ENCODE peak calls at places on chromosomes 4 and X, in six cellular contexts. Q, P, D, S, B and L are unnamed samples.

GRCh38 chr4:18075823-18076433 is 54.4 kb upstream of the LCORL start:
- DNase-seq in B (no peak), S (peak), D (peak), Q (no peak), P (no peak), L (no peak)

GRCh38 chr4:120070191-120070590 is 3.5 kb upstream of the MAD2L1 start:
- DNase-seq in Q (no peak), S (no peak), B (no peak), P (no peak), D (no peak), L (no peak)

GRCh38 chr4:125735107-125735506 is 420.4 kb downstream of the FAT4 start:
- DNase-seq in B (no peak), D (peak), S (peak), P (no peak), Q (no peak), L (peak)

GRCh38 chr4:84171871-84172270 is 327.2 kb downstream of the NKX6-1 start:
- DNase-seq in S (no peak), B (no peak), D (no peak), P (no peak), Q (no peak), L (no peak)

GRCh38 chr4:21290562-21290961 is 590.3 kb downstream of the PACRGL start:
- DNase-seq in Q (no peak), P (no peak), B (no peak), D (no peak), S (no peak), L (no peak)

GRCh38 chr4:1489639-1489995 is 83.4 kb upstream of the NKX1-1 start:
- DNase-seq in S (no peak), Q (no peak), D (no peak), P (no peak), B (peak), L (no peak)

GRCh38 chrX:46574941-46575381 is 1.4 kb downstream of the CHST7 start:
- DNase-seq in Q (peak), B (peak), D (peak), P (no peak), S (peak), L (no peak)

GRCh38 chrX:39251995-39252394 is 450.7 kb downstream of the MID1IP1 start:
- DNase-seq in B (no peak), S (no peak), Q (no peak), D (no peak), P (no peak), L (no peak)

GRCh38 chr4:2247128-2248043 is 5.5 kb upstream of the HAUS3 start:
- DNase-seq in B (peak), P (no peak), S (no peak), Q (peak), D (peak), L (no peak)

GRCh38 chrX:70453024-70453618 is 8.5 kb downstream of the DLG3 start:
- DNase-seq in S (no peak), P (no peak), Q (no peak), D (no peak), B (no peak), L (no peak)

GRCh38 chr4:87116230-87116629 is 104.2 kb downstream of the KLHL8 start:
- DNase-seq in B (no peak), P (no peak), D (no peak), Q (no peak), S (no peak), L (no peak)

GRCh38 chr4:2251073-2251794 is 9.3 kb upstream of the HAUS3 start:
- DNase-seq in B (peak), Q (peak), P (no peak), D (peak), S (no peak), L (no peak)

GRCh38 chrX:115297189-115297588 is 7.7 kb downstream of the LUZP4 start:
- DNase-seq in D (no peak), Q (no peak), P (no peak), S (no peak), B (no peak), L (no peak)

GRCh38 chr4:120071192-120071795 is 4.6 kb upstream of the MAD2L1 start:
- DNase-seq in Q (no peak), B (no peak), P (peak), S (peak), D (no peak), L (peak)

GRCh38 chr4:145179201-145179860 is 1.1 kb downstream of the OTUD4 start:
- DNase-seq in B (peak), S (peak), P (peak), Q (peak), D (peak), L (no peak)

GRCh38 chrX:51332188-51332942 is at the start of gene NUDT10:
- DNase-seq in D (peak), P (no peak), Q (no peak), B (peak), S (peak), L (no peak)

GRCh38 chrX:13647709-13648212 is 5.2 kb upstream of the TCEANC start:
- DNase-seq in P (no peak), B (peak), D (peak), Q (no peak), S (no peak), L (no peak)

GRCh38 chrX:112826020-112826419 is 14.6 kb downstream of the AMOT start:
- DNase-seq in Q (no peak), P (no peak), S (no peak), D (no peak), B (no peak), L (no peak)

GRCh38 chr4:71526626-71527406 is 188.0 kb downstream of the SLC4A4 start:
- DNase-seq in D (no peak), S (peak), P (no peak), B (no peak), Q (no peak), L (peak)

DNA sequence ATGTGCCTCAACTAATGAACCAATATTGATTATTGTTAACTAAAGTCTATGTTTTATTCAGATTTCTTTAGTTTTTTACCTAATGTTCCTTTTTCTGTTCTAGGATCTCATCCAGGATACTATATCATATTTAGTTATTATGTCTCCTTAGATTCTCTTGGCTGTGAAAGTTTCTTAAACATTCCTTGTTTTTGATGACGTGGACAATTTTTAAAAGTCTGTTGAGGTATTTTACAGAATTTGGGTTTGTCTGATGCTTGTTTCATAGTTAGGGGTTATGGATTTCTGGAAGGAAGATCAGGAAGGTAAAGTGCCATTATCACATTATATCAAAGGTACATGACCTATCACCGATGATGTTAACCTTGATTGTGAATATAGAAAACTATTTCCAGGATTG is 18.2 kb upstream of the MCTS1 start:
- DNase-seq in P (no peak), Q (no peak), S (no peak), D (no peak), B (no peak), L (no peak)
- H3K4me3 ChIP-seq in P (no peak), Q (no peak), S (no peak), D (no peak), B (no peak), L (no peak)

DNA sequence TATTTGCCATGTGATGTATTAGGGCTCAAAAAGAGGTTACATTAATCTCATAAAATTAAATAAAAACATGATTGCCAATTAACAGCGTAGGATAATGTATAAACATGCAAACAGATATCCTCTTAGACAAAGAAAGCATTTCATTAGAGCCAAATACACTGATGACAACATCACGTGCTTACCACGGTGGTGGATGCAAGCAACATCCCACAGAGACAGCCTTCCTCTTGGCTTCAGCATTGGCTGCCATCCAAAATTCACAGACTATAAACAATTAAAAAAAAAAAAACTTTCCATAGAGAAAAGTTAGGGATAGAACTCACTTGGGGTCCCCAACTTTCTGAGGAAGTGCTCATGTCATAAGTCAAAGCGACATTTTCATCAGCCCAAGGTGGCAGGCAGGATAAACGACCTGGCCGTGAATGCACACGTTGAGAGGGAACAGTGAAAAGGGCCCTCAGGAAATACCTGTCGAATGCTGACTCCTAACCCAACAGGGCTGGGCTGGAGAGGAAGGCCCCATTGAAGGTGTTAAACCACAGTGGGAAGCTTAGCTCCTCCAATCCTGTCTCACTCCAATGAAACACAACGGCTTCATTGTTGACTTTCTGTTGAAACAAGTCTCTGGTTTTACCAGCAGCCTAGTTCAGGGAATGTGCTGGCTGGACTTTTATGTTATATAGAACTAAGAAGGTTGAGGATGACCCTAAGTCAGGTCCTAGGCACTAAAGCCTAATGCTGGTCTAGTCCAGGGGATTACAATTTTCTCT is 48.4 kb downstream of the IDS start:
- DNase-seq in P (no peak), D (no peak), Q (no peak), B (no peak), S (no peak), L (no peak)
- TF ChIP-seq CTCF in P (no peak), D (no peak), Q (no peak), B (no peak), S (no peak), L (no peak)

GRCh38 chr4:186948361-186949291 is 225.0 kb upstream of the FAT1 start:
- DNase-seq in P (no peak), Q (no peak), S (peak), D (no peak), B (no peak), L (no peak)
- H3K4me3 ChIP-seq in P (no peak), Q (no peak), S (no peak), D (no peak), B (no peak), L (no peak)

GRCh38 chrX:153572601-153573000 is 26.3 kb downstream of the CCNQ start:
- DNase-seq in P (no peak), S (no peak), Q (no peak), B (no peak), D (no peak), L (no peak)

GRCh38 chrX:153571159-153571908 is 27.6 kb downstream of the CCNQ start:
- DNase-seq in P (no peak), D (no peak), B (no peak), Q (no peak), S (no peak), L (no peak)

GRCh38 chrX:153576961-153577360 is 22.0 kb downstream of the CCNQ start:
- DNase-seq in P (no peak), S (no peak), D (no peak), B (no peak), Q (no peak), L (no peak)

GRCh38 chrX:153576239-153576870 is 22.6 kb downstream of the CCNQ start:
- DNase-seq in P (no peak), Q (no peak), D (no peak), S (no peak), B (no peak), L (no peak)

DNA sequence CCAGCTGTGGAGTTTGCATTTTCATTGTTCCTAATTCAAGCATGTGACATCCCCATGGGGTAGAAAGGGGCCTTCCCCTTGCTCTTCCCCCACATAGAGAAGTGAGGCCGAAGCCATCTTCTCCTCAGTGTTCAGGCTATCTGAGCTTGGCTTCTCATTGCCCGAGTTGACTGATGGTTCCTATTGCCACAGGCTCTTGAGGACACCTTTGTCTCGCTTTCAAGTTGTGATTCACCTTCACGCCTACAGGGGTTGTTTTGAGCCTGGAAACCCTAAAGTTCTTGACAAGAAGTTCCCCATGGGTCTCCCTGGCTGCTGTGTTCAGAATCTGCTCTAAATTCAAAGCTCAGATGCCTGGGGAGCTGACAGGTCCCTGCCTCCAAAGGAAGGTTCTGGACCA is 24.9 kb downstream of the CCNQ start:
- DNase-seq in Q (no peak), S (no peak), B (no peak), P (no peak), D (no peak), L (no peak)
- TF ChIP-seq CTCF in Q (no peak), S (no peak), B (no peak), P (peak), D (no peak), L (no peak)

DNA sequence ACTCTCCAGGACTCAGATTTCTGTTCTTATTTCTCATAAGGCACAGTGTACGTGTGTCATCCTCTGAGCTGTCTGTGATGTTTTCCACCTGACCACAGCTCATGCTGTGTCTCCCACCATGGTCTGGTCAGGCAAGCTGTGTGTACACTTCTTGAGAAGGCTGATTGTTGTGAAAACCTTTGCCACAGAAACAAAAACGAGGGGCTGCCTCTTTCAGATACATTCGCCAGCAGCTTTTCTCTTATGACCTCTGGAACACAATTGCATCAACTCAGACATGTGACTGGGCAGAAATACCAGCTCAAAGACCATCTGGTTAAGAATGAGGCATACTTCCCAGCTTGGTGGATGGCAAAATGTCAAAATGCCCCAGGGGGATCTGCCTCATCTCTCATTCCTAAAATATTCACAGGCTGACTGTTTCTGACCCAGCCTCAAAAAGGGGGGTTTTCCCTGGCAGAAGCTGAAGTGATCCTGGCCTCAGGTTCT is 46.1 kb downstream of the PGRMC2 start:
- DNase-seq in D (peak), B (no peak), Q (no peak), S (no peak), P (no peak), L (peak)
- H3K4me3 ChIP-seq in D (no peak), B (no peak), Q (no peak), S (no peak), P (no peak), L (no peak)

GRCh38 chr4:184097240-184097619 is 120.4 kb downstream of the ENPP6 start:
- DNase-seq in Q (peak), S (peak), B (peak), P (no peak), D (peak), L (no peak)
- TF ChIP-seq CTCF in Q (no peak), S (peak), B (peak), P (no peak), D (peak), L (no peak)